ENCODE peak calls at places on chromosomes 3 and 15, in four cellular contexts. One of them, this sample, is unnamed.
A peak's percentile ranks its signal among the peaks of the same experiment; 100 is the strongest.

GRCh38 chr3:169085827-169086226 is 577.7 kb downstream of the MECOM start:
- DNase-seq in occipital lobe: no peak
- DNase-seq in mammary epithelial cell: peak; percentile 89
- DNase-seq in fibroblast of mammary gland: peak; percentile 94
- DNase-seq in this sample: peak; percentile 93

GRCh38 chr15:89174476-89174875 is 46.9 kb downstream of the RLBP1 start:
- DNase-seq in occipital lobe: no peak
- DNase-seq in mammary epithelial cell: no peak
- DNase-seq in fibroblast of mammary gland: no peak
- DNase-seq in this sample: no peak

GRCh38 chr15:29938701-29939340 is 116.6 kb upstream of the TJP1 start:
- DNase-seq in occipital lobe: peak; percentile 28
- DNase-seq in mammary epithelial cell: no peak
- DNase-seq in fibroblast of mammary gland: peak; percentile 14
- DNase-seq in this sample: no peak

GRCh38 chr3:12948891-12949711 is 107.7 kb upstream of the RPL32 start:
- DNase-seq in occipital lobe: no peak
- DNase-seq in mammary epithelial cell: peak; percentile 28
- DNase-seq in fibroblast of mammary gland: peak; percentile 49
- DNase-seq in this sample: peak; percentile 71

GRCh38 chr3:150733936-150734794 is 28.8 kb downstream of the SIAH2 start:
- DNase-seq in occipital lobe: no peak
- DNase-seq in mammary epithelial cell: peak; percentile 90
- DNase-seq in fibroblast of mammary gland: peak; percentile 73
- DNase-seq in this sample: no peak

GRCh38 chr3:38004415-38005075 is 14.0 kb downstream of the VILL start:
- DNase-seq in occipital lobe: peak; percentile 69
- DNase-seq in mammary epithelial cell: peak; percentile 70
- DNase-seq in fibroblast of mammary gland: peak; percentile 66
- DNase-seq in this sample: peak; percentile 73

GRCh38 chr3:127095774-127096173 is 97.2 kb upstream of the PRR23E start:
- DNase-seq in occipital lobe: no peak
- DNase-seq in mammary epithelial cell: no peak
- DNase-seq in fibroblast of mammary gland: no peak
- DNase-seq in this sample: no peak

GRCh38 chr3:49079270-49079669 is 14.6 kb downstream of the QRICH1 start:
- DNase-seq in occipital lobe: no peak
- DNase-seq in mammary epithelial cell: no peak
- DNase-seq in fibroblast of mammary gland: no peak
- DNase-seq in this sample: no peak

GRCh38 chr3:11022115-11022514 is 29.6 kb downstream of the SLC6A1 start:
- DNase-seq in occipital lobe: no peak
- DNase-seq in mammary epithelial cell: no peak
- DNase-seq in fibroblast of mammary gland: no peak
- DNase-seq in this sample: no peak

GRCh38 chr15:91942676-91943417 is 89.3 kb downstream of the SLCO3A1 start:
- DNase-seq in occipital lobe: peak; percentile 21
- DNase-seq in mammary epithelial cell: peak; percentile 99
- DNase-seq in fibroblast of mammary gland: peak; percentile 95
- DNase-seq in this sample: peak; percentile 64

GRCh38 chr3:126474498-126475410 is 937 bp downstream of the ZXDC start:
- DNase-seq in occipital lobe: no peak
- DNase-seq in mammary epithelial cell: peak; percentile 40
- DNase-seq in fibroblast of mammary gland: peak; percentile 30
- DNase-seq in this sample: peak; percentile 22

GRCh38 chr3:98013428-98014349 is 21.4 kb downstream of the GABRR3 start:
- DNase-seq in occipital lobe: no peak
- DNase-seq in mammary epithelial cell: peak; percentile 46
- DNase-seq in fibroblast of mammary gland: peak; percentile 56
- DNase-seq in this sample: peak; percentile 4

GRCh38 chr15:57477736-57478522 is 101.6 kb downstream of the CGNL1 start:
- DNase-seq in occipital lobe: no peak
- DNase-seq in mammary epithelial cell: no peak
- DNase-seq in fibroblast of mammary gland: no peak
- DNase-seq in this sample: no peak

GRCh38 chr15:69314174-69314573 is 15.5 kb downstream of the PAQR5 start:
- DNase-seq in occipital lobe: no peak
- DNase-seq in mammary epithelial cell: no peak
- DNase-seq in fibroblast of mammary gland: no peak
- DNase-seq in this sample: no peak

GRCh38 chr3:175969456-175969855 is 1110.3 kb downstream of the NAALADL2 start:
- DNase-seq in occipital lobe: no peak
- DNase-seq in mammary epithelial cell: no peak
- DNase-seq in fibroblast of mammary gland: no peak
- DNase-seq in this sample: no peak

GRCh38 chr3:128153156-128154011 is at the start of gene EEFSEC:
- DNase-seq in occipital lobe: peak; percentile 80
- DNase-seq in mammary epithelial cell: peak; percentile 83
- DNase-seq in fibroblast of mammary gland: peak; percentile 73
- DNase-seq in this sample: peak; percentile 77